ENCODE peak calls at places on chromosomes 3 and 15, in seven cellular contexts. One of them, this sample, is unnamed.
A peak's percentile ranks its signal among the peaks of the same experiment; 100 is the strongest.

GRCh38 chr3:155978324-155978723 is 107.9 kb downstream of the GMPS start:
- DNase-seq in NCI-H1436 treated with DMSO at 0.1 percent for 48 hours: no peak
- DNase-seq in heart right ventricle: no peak
- DNase-seq in Panc1: no peak
- DNase-seq in SK-N-SH: no peak
- DNase-seq in epithelial cell of prostate: no peak
- DNase-seq in progenitor cell of endocrine pancreas: no peak
- DNase-seq in this sample: no peak

GRCh38 chr3:102163039-102163817 is 271.6 kb upstream of the ZPLD1 start:
- DNase-seq in epithelial cell of prostate: no peak
- DNase-seq in SK-N-SH: peak; percentile 42
- DNase-seq in Panc1: no peak
- DNase-seq in heart right ventricle: peak; percentile 15
- DNase-seq in progenitor cell of endocrine pancreas: no peak
- DNase-seq in NCI-H1436 treated with DMSO at 0.1 percent for 48 hours: peak; percentile 4
- DNase-seq in this sample: no peak

GRCh38 chr3:30085486-30085885 is 520.9 kb upstream of the TGFBR2 start:
- DNase-seq in heart right ventricle: no peak
- DNase-seq in progenitor cell of endocrine pancreas: no peak
- DNase-seq in Panc1: no peak
- DNase-seq in SK-N-SH: no peak
- DNase-seq in epithelial cell of prostate: no peak
- DNase-seq in NCI-H1436 treated with DMSO at 0.1 percent for 48 hours: no peak
- DNase-seq in this sample: no peak

GRCh38 chr15:40441012-40441735 is 421 bp downstream of the BAHD1 start:
- DNase-seq in SK-N-SH: no peak
- DNase-seq in Panc1: no peak
- DNase-seq in progenitor cell of endocrine pancreas: peak; percentile 58
- DNase-seq in epithelial cell of prostate: no peak
- DNase-seq in NCI-H1436 treated with DMSO at 0.1 percent for 48 hours: no peak
- DNase-seq in heart right ventricle: no peak
- DNase-seq in this sample: no peak

GRCh38 chr3:196150481-196150880 is 60.7 kb downstream of the ZDHHC19 start:
- DNase-seq in epithelial cell of prostate: no peak
- DNase-seq in SK-N-SH: no peak
- DNase-seq in heart right ventricle: no peak
- DNase-seq in Panc1: no peak
- DNase-seq in NCI-H1436 treated with DMSO at 0.1 percent for 48 hours: no peak
- DNase-seq in progenitor cell of endocrine pancreas: no peak
- DNase-seq in this sample: no peak

GRCh38 chr3:197847866-197848401 is 56.9 kb downstream of the LRCH3 start:
- DNase-seq in SK-N-SH: no peak
- DNase-seq in epithelial cell of prostate: no peak
- DNase-seq in Panc1: no peak
- DNase-seq in progenitor cell of endocrine pancreas: no peak
- DNase-seq in NCI-H1436 treated with DMSO at 0.1 percent for 48 hours: no peak
- DNase-seq in heart right ventricle: no peak
- DNase-seq in this sample: no peak

GRCh38 chr15:20355256-20355868 is 186.2 kb downstream of the GOLGA6L6 start:
- DNase-seq in heart right ventricle: no peak
- DNase-seq in Panc1: no peak
- DNase-seq in progenitor cell of endocrine pancreas: no peak
- DNase-seq in SK-N-SH: no peak
- DNase-seq in NCI-H1436 treated with DMSO at 0.1 percent for 48 hours: no peak
- DNase-seq in epithelial cell of prostate: no peak
- DNase-seq in this sample: no peak

GRCh38 chr3:45143673-45144670 is 2.2 kb downstream of the CDCP1 start:
- DNase-seq in Panc1: no peak
- DNase-seq in SK-N-SH: no peak
- DNase-seq in progenitor cell of endocrine pancreas: no peak
- DNase-seq in heart right ventricle: no peak
- DNase-seq in epithelial cell of prostate: no peak
- DNase-seq in NCI-H1436 treated with DMSO at 0.1 percent for 48 hours: no peak
- DNase-seq in this sample: no peak

GRCh38 chr3:48739955-48740823 is 23.2 kb upstream of the IP6K2 start:
- DNase-seq in SK-N-SH: peak; percentile 93
- DNase-seq in Panc1: no peak
- DNase-seq in epithelial cell of prostate: no peak
- DNase-seq in NCI-H1436 treated with DMSO at 0.1 percent for 48 hours: no peak
- DNase-seq in heart right ventricle: peak; percentile 89
- DNase-seq in progenitor cell of endocrine pancreas: peak; percentile 59
- DNase-seq in this sample: peak; percentile 15

GRCh38 chr15:80480909-80481308 is 76.7 kb downstream of the ARNT2 start:
- DNase-seq in heart right ventricle: peak; percentile 58
- DNase-seq in NCI-H1436 treated with DMSO at 0.1 percent for 48 hours: no peak
- DNase-seq in SK-N-SH: no peak
- DNase-seq in Panc1: no peak
- DNase-seq in progenitor cell of endocrine pancreas: no peak
- DNase-seq in epithelial cell of prostate: no peak
- DNase-seq in this sample: no peak

GRCh38 chr3:18047052-18047451 is 304.6 kb upstream of the TBC1D5 start:
- DNase-seq in epithelial cell of prostate: no peak
- DNase-seq in heart right ventricle: no peak
- DNase-seq in progenitor cell of endocrine pancreas: no peak
- DNase-seq in NCI-H1436 treated with DMSO at 0.1 percent for 48 hours: no peak
- DNase-seq in Panc1: no peak
- DNase-seq in SK-N-SH: no peak
- DNase-seq in this sample: no peak

GRCh38 chr3:178719036-178719635 is 182.9 kb downstream of the KCNMB2 start:
- DNase-seq in heart right ventricle: no peak
- DNase-seq in NCI-H1436 treated with DMSO at 0.1 percent for 48 hours: no peak
- DNase-seq in progenitor cell of endocrine pancreas: no peak
- DNase-seq in SK-N-SH: no peak
- DNase-seq in epithelial cell of prostate: no peak
- DNase-seq in Panc1: no peak
- DNase-seq in this sample: no peak

GRCh38 chr3:187739561-187740445 is 5.5 kb downstream of the BCL6 start:
- DNase-seq in heart right ventricle: peak; percentile 82
- DNase-seq in Panc1: peak; percentile 72
- DNase-seq in progenitor cell of endocrine pancreas: peak; percentile 75
- DNase-seq in SK-N-SH: peak; percentile 86
- DNase-seq in NCI-H1436 treated with DMSO at 0.1 percent for 48 hours: no peak
- DNase-seq in epithelial cell of prostate: no peak
- DNase-seq in this sample: peak; percentile 73

This sample was measured in activated T-helper 1 cell treated with Interleukin-2 at 50 U/mL for 16 hours.